ENCODE peak calls at places on chromosome 9, in seven cellular contexts. J is suprapubic skin, G is foreskin keratinocyte, X is endodermal cell, B is cardiac muscle cell, F is right lobe of liver, O is PC-3. C is an unnamed sample.

GRCh38 chr9:82090041-82090440 is 101.5 kb downstream of the SPATA31D1 start:
- DNase-seq in J (no peak), G (no peak), X (no peak), B (no peak), F (no peak), O (no peak), C (no peak)

GRCh38 chr9:92759446-92759845 is 5.2 kb downstream of the BICD2 start:
- DNase-seq in J (no peak), G (no peak), X (no peak), B (no peak), F (no peak), O (no peak), C (no peak)

GRCh38 chr9:127943746-127944145 is 6.1 kb upstream of the DPM2 start:
- DNase-seq in J (peak), G (no peak), X (peak), B (peak), F (peak), O (peak), C (peak)

GRCh38 chr9:105290401-105290800 is 46.0 kb downstream of the SLC44A1 start:
- DNase-seq in J (no peak), G (peak), X (no peak), B (no peak), F (no peak), O (peak), C (no peak)

GRCh38 chr9:123361086-123361730 is 5.2 kb downstream of the CRB2 start:
- DNase-seq in J (no peak), G (no peak), X (no peak), B (peak), F (no peak), O (no peak), C (no peak)

GRCh38 chr9:90300901-90301688 is 341.5 kb downstream of the DIRAS2 start:
- DNase-seq in J (no peak), G (peak), X (no peak), B (no peak), F (no peak), O (peak), C (no peak)

GRCh38 chr9:117414220-117414905 is 494 bp downstream of the ASTN2 start:
- DNase-seq in J (no peak), G (peak), X (peak), B (peak), F (peak), O (no peak), C (peak)

GRCh38 chr9:114958021-114958846 is 27.8 kb upstream of the TNFSF8 start:
- DNase-seq in J (peak), G (no peak), X (no peak), B (no peak), F (peak), O (no peak), C (peak)

GRCh38 chr9:122228191-122228905 is 409 bp downstream of the LHX6 start:
- DNase-seq in J (no peak), G (no peak), X (peak), B (peak), F (no peak), O (no peak), C (no peak)

GRCh38 chr9:357560-357959 is 142.9 kb downstream of the DOCK8 start:
- DNase-seq in J (no peak), G (no peak), X (no peak), B (peak), F (no peak), O (no peak), C (no peak)

GRCh38 chr9:38431101-38431500 is 6.8 kb upstream of the IGFBPL1 start:
- DNase-seq in J (no peak), G (no peak), X (no peak), B (no peak), F (no peak), O (no peak), C (no peak)

GRCh38 chr9:78295731-78296130 is 1.2 kb upstream of the PSAT1 start:
- DNase-seq in J (no peak), G (no peak), X (peak), B (no peak), F (no peak), O (no peak), C (no peak)

GRCh38 chr9:78296208-78296892 is 575 bp upstream of the PSAT1 start:
- DNase-seq in J (no peak), G (peak), X (peak), B (peak), F (peak), O (peak), C (no peak)

GRCh38 chr9:78297672-78297961 is 692 bp downstream of the PSAT1 start:
- DNase-seq in J (no peak), G (no peak), X (no peak), B (no peak), F (no peak), O (no peak), C (no peak)

GRCh38 chr9:78298046-78298511 is 1.2 kb downstream of the PSAT1 start:
- DNase-seq in J (no peak), G (no peak), X (peak), B (peak), F (no peak), O (peak), C (no peak)

DNA sequence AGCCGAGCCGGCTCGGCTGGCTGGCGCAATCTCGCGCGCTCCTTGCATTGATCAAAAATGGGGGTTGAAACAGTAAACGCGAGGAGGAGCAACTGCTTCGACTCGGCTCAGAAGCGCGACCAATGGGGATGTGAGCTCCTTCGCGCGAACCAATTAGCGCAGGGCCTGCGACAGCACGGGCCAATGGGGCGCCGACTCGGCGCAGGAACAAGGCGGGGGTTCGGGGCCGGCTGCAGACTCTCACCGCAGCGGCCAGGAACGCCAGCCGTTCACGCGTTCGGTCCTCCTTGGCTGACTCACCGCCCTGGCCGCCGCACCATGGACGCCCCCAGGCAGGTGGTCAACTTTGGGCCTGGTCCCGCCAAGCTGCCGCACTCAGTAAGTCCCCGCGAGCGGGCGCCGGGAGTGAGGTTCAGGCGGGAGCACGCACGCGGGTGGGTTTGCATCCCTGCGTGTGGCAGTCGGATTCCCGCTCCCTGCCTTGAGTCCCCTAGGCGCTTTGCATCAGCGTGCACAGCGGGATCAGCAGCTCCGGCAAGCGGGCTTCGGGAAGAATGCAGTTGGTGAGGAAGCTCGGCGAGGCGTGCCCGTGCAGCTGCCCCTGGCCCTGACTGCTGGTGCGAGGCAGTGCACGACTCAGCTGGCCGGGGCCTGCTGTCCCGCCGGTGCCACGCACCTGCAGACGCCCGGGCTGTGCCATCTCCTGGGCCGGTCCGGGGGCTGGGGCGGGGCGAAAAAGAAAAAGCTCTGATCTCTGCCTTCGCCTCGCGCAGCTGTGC is at the start of gene PSAT1:
- DNase-seq in J (peak), G (peak), X (peak), B (peak), F (peak), O (peak), C (peak)
- H3K27ac ChIP-seq in J (peak), G (peak), X (peak), B (peak), F (peak), O (peak), C (no peak)

DNA sequence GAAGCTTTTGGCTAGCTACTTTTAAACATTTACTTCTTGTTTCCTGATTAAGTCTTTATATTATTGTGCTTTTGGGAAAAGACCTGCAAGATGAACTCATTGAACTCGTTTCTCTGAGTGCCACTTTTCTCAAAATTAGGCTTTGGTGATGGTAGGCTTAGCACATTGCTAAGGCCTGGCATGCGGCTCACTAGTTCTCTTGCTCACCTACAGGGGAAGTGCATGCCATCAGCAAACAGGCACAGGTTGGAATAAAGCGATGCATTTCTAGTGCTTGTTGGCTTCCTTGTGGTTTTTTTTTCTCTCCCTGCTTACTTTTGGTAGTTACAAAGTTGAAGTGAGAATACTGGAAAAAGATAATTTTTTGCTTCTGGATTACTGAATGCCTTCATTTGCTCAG is 41.4 kb downstream of the TLE4 start:
- DNase-seq in J (no peak), G (no peak), X (no peak), B (no peak), F (no peak), O (no peak), C (no peak)
- H3K27ac ChIP-seq in J (no peak), G (no peak), X (no peak), B (no peak), F (no peak), O (no peak), C (no peak)

GRCh38 chr9:120966005-120966369 is 39.4 kb upstream of the TRAF1 start:
- DNase-seq in J (no peak), G (no peak), X (no peak), B (no peak), F (no peak), O (no peak), C (no peak)
- H3K27ac ChIP-seq in J (peak), G (no peak), X (peak), B (no peak), F (no peak), O (no peak), C (peak)

GRCh38 chr9:109417054-109417453 is 81.1 kb downstream of the PTPN3 start:
- DNase-seq in J (no peak), G (no peak), X (no peak), B (no peak), F (no peak), O (no peak), C (no peak)
- H3K27ac ChIP-seq in J (peak), G (no peak), X (no peak), B (no peak), F (no peak), O (no peak), C (no peak)

GRCh38 chr9:134757206-134757975 is 115.8 kb downstream of the COL5A1 start:
- DNase-seq in J (no peak), G (no peak), X (no peak), B (no peak), F (no peak), O (no peak), C (no peak)
- H3K27ac ChIP-seq in J (no peak), G (no peak), X (no peak), B (no peak), F (no peak), O (no peak), C (no peak)

DNA sequence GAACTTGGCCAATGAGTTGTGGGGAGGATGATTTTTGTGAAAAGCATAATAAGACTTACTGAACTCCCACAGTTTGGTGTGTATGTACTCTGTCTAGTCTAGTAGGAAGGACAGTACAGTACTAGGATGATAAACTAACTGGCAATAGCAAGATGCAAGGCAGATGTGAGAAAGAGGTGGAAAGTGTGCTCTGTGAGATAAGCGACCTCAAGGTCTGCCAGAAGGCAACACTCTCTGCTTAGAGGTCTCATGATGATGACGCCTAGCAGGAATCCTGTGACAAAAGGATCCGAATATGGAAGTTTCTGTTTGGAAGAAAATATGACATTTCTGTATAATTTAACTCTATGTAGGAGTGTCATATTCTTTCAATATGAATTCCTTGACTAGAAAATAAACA is 112.2 kb downstream of the PLPPR1 start:
- DNase-seq in J (no peak), G (no peak), X (no peak), B (no peak), F (no peak), O (no peak), C (no peak)
- H3K27ac ChIP-seq in J (no peak), G (no peak), X (no peak), B (no peak), F (no peak), O (no peak), C (no peak)

GRCh38 chr9:13567833-13568232 is 288.3 kb upstream of the MPDZ start:
- DNase-seq in J (no peak), G (no peak), X (no peak), B (no peak), F (no peak), O (no peak), C (no peak)
- H3K27ac ChIP-seq in J (peak), G (no peak), X (no peak), B (no peak), F (no peak), O (no peak), C (no peak)

GRCh38 chr9:33105504-33105903 is 29.0 kb upstream of the SMU1 start:
- DNase-seq in J (no peak), G (no peak), X (no peak), B (no peak), F (no peak), O (peak), C (no peak)

GRCh38 chr9:33105939-33106338 is 29.5 kb upstream of the SMU1 start:
- DNase-seq in J (no peak), G (no peak), X (no peak), B (no peak), F (no peak), O (peak), C (no peak)

GRCh38 chr9:33106827-33107621 is 30.6 kb upstream of the SMU1 start:
- DNase-seq in J (no peak), G (peak), X (peak), B (no peak), F (no peak), O (peak), C (peak)

GRCh38 chr9:33107762-33108161 is 31.3 kb upstream of the SMU1 start:
- DNase-seq in J (no peak), G (peak), X (peak), B (no peak), F (no peak), O (no peak), C (no peak)

GRCh38 chr9:33106372-33106771 is 29.9 kb upstream of the SMU1 start:
- DNase-seq in J (no peak), G (no peak), X (no peak), B (no peak), F (no peak), O (no peak), C (no peak)
- H3K27ac ChIP-seq in J (no peak), G (no peak), X (no peak), B (no peak), F (no peak), O (peak), C (no peak)